ENCODE peak calls at places on chromosomes 12 and 14, in ten cellular contexts. B is spleen, N is ovary, G is Peyer's patch, D is uterus, Y is HCT116, I is IMR-90, Z is right lobe of liver, J is heart left ventricle, F is body of pancreas. U is an unnamed sample.

GRCh38 chr14:68727315-68728078 is 65.4 kb downstream of the ZFP36L1 start:
- DNase-seq in F (no peak), Z (no peak), N (no peak), Y (no peak), D (no peak), J (peak; percentile 43), G (no peak), B (no peak), I (no peak), U (no peak)

GRCh38 chr14:61153914-61154545 is 127.1 kb downstream of the TMEM30B start:
- DNase-seq in D (no peak), G (no peak), Y (no peak), F (no peak), B (no peak), N (no peak), J (no peak), I (no peak), Z (no peak), U (peak; percentile 28)

GRCh38 chr12:108839011-108839889 is 18.1 kb downstream of the SSH1 start:
- DNase-seq in D (peak; percentile 44), I (peak; percentile 58), G (no peak), N (no peak), Y (no peak), J (peak; percentile 60), F (peak; percentile 28), B (peak; percentile 87), Z (no peak), U (peak; percentile 43)

GRCh38 chr12:113392988-113393579 is 10.6 kb downstream of the SDS start:
- DNase-seq in J (no peak), Y (peak; percentile 22), D (no peak), N (peak; percentile 45), Z (peak; percentile 77), G (no peak), B (no peak), I (no peak), F (no peak), U (no peak)

GRCh38 chr12:10722502-10722904 is 620 bp downstream of the YBX3 start:
- DNase-seq in Z (peak; percentile 40), G (peak; percentile 55), B (peak; percentile 86), F (peak; percentile 59), J (peak; percentile 33), N (peak; percentile 70), I (peak; percentile 65), Y (no peak), D (peak; percentile 59), U (no peak)

GRCh38 chr12:30753761-30754382 is 879 bp downstream of the CAPRIN2 start:
- DNase-seq in Y (no peak), I (peak; percentile 32), B (no peak), G (no peak), F (no peak), Z (no peak), D (no peak), N (no peak), J (no peak), U (no peak)

GRCh38 chr12:105348561-105348960 is 18.1 kb downstream of the C12orf75 start:
- DNase-seq in F (no peak), J (no peak), Y (no peak), Z (no peak), D (no peak), B (no peak), I (no peak), N (no peak), G (no peak), U (no peak)

GRCh38 chr12:2057041-2057792 is 4.4 kb downstream of the CACNA1C start:
- DNase-seq in D (peak; percentile 64), J (peak; percentile 58), Y (peak; percentile 34), F (peak; percentile 44), N (peak; percentile 68), B (no peak), G (peak; percentile 78), Z (peak; percentile 66), I (peak; percentile 62), U (peak; percentile 48)

GRCh38 chr12:104297477-104298113 is 5.9 kb upstream of the EID3 start:
- DNase-seq in F (no peak), Y (no peak), D (no peak), G (no peak), N (no peak), Z (no peak), J (no peak), I (no peak), B (no peak), U (no peak)

GRCh38 chr12:104295954-104296353 is 7.6 kb upstream of the EID3 start:
- DNase-seq in G (no peak), Y (no peak), Z (no peak), F (no peak), D (no peak), J (no peak), N (no peak), B (no peak), I (no peak), U (no peak)

GRCh38 chr12:104303538-104304151 is at the start of gene EID3:
- DNase-seq in Y (no peak), N (peak; percentile 91), B (peak; percentile 98), Z (peak; percentile 90), D (peak; percentile 93), J (peak; percentile 93), F (peak; percentile 86), G (peak; percentile 95), I (peak; percentile 73), U (peak; percentile 80)

GRCh38 chr12:104296718-104297117 is 6.8 kb upstream of the EID3 start:
- DNase-seq in D (no peak), Z (no peak), J (no peak), N (no peak), Y (no peak), G (no peak), B (no peak), I (no peak), F (no peak), U (no peak)

GRCh38 chr12:104299842-104300481 is 3.6 kb upstream of the EID3 start:
- DNase-seq in B (no peak), Z (no peak), Y (no peak), N (no peak), F (no peak), I (no peak), J (no peak), D (no peak), G (no peak), U (no peak)
- H3K4me1 ChIP-seq in B (peaks cover 15% of the 10 kb centered on the region), Z (peaks cover 52% of the 10 kb centered on the region), Y (peaks cover 47% of the 10 kb centered on the region), N (peaks cover 8% of the 10 kb centered on the region), F (peaks cover 15% of the 10 kb centered on the region), I (peaks cover 26% of the 10 kb centered on the region), J (no peaks in the 10 kb centered on the region), D (peaks cover 6% of the 10 kb centered on the region), G (peaks cover 40% of the 10 kb centered on the region), U (peaks cover 6% of the 10 kb centered on the region)

DNA sequence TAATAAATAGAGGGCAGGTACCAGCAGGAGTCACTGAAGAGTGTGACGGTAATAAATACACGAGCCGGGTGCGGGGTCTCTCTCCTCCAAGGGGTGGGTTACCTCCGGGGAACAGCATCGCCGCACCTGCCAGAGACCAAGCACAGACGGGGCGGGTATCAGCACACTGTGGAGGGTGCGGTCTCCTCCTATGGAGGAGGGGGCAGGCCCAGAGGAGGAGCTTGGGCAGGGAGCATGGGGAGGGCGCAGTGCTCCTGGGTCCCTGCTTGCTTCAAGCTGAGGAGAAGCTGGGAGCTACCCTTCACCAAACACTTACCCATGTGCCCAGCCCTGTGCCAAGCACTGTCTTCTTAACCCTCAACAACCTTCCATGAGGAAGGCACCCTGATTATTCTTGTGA is 12.8 kb downstream of the PGF start:
- DNase-seq in Z (no peak), G (no peak), B (peak; percentile 79), D (no peak), J (no peak), N (no peak), I (no peak), Y (no peak), F (no peak), U (no peak)
- H3K9me3 ChIP-seq in Z (no peaks in the 10 kb centered on the region), G (no peaks in the 10 kb centered on the region), B (no peaks in the 10 kb centered on the region), D (no peaks in the 10 kb centered on the region), J (no peaks in the 10 kb centered on the region), N (no peaks in the 10 kb centered on the region), I (no peaks in the 10 kb centered on the region), Y (no peaks in the 10 kb centered on the region), F (no peaks in the 10 kb centered on the region), U (no peaks in the 10 kb centered on the region)

GRCh38 chr12:122891661-122892525 is 4.0 kb downstream of the VPS37B start:
- DNase-seq in B (no peak), G (peak; percentile 46), J (no peak), Z (no peak), I (peak; percentile 88), Y (no peak), D (no peak), F (no peak), N (no peak), U (no peak)

GRCh38 chr12:122895757-122896636 is at the start of gene VPS37B:
- DNase-seq in G (peak; percentile 91), F (peak; percentile 86), J (peak; percentile 85), D (peak; percentile 80), Y (peak; percentile 90), Z (peak; percentile 83), B (peak; percentile 94), I (peak; percentile 90), N (peak; percentile 86), U (peak; percentile 64)

GRCh38 chr12:122894173-122895121 is 1.5 kb downstream of the VPS37B start:
- DNase-seq in B (no peak), I (no peak), Z (no peak), F (no peak), N (no peak), G (peak; percentile 71), D (no peak), Y (no peak), J (no peak), U (no peak)

GRCh38 chr12:122895290-122895689 is 634 bp downstream of the VPS37B start:
- DNase-seq in G (no peak), N (no peak), Y (no peak), F (no peak), D (no peak), J (no peak), Z (no peak), B (no peak), I (no peak), U (no peak)

DNA sequence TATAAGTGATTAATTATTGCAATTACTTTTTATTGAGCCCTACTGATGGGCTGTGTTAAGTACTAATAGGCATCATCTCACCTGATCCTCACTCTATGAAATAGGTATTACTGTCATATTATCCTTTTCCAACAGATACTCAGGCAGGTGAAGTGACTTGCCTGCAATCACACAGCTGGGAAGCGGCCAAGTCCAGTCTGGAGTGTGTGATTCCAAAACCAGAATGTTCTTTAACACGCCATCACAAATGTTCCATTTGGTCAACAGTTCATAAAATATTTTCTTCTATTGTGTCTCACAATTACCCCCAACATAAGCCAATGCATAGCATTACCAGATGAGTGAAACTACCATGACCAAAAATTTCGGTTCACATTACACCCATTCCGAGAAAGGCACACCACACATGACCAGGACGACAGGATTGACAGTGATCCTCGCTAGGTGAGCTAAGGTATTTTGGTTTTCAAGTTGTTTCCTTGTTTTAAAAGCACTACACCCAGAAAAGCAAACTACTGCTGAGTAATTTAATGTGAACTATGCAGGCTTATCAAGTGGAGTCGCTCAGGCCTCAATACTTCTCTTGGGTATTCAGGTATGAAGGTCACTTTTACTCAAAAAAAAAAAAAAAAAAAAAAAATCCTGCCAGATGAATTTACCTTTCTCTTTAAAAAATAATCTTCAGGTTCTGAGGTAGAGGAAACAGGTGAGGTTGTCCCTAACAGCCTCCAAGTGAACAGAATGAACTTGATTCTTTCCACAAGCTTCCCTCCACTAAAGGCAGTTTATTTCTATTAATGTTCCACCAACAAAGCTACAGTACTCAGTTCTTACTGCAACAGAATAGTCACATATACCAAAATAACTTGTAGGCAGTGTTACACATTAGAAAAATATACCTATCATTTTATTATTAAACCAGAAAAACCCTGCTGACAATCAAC is 2.4 kb downstream of the VPS37B start:
- DNase-seq in D (no peak), Y (no peak), B (no peak), N (no peak), I (no peak), J (no peak), Z (no peak), F (no peak), G (peak; percentile 48), U (no peak)
- TF ChIP-seq POLR2A in D (no peak), Y (no peak), B (no peak), N (no peak), I (no peak), J (no peak), Z (no peak), F (peak; percentile 41), G (no peak), U (no peak)

GRCh38 chr14:64860039-64860438 is 19.7 kb downstream of the SPTB start:
- DNase-seq in D (no peak), I (no peak), G (no peak), B (no peak), F (no peak), N (no peak), Z (no peak), J (no peak), Y (no peak), U (no peak)
- H3K4me1 ChIP-seq in D (no peaks in the 10 kb centered on the region), I (no peaks in the 10 kb centered on the region), G (no peaks in the 10 kb centered on the region), B (no peaks in the 10 kb centered on the region), F (no peaks in the 10 kb centered on the region), N (no peaks in the 10 kb centered on the region), Z (no peaks in the 10 kb centered on the region), J (no peaks in the 10 kb centered on the region), Y (no peaks in the 10 kb centered on the region), U (no peaks in the 10 kb centered on the region)

U was measured in prostate gland.